ENCODE peak calls at places on chromosomes 11 and 22, in eight cellular contexts. Z is brain microvascular endothelial cell, F is body of pancreas, H is neural progenitor cell, J is fibroblast of mammary gland, D is HCT116, I is stomach, L is fibroblast of pulmonary artery. M is an unnamed sample.

GRCh38 chr22:27685515-27685914 is 116.0 kb downstream of the MN1 start:
- DNase-seq in Z (no peak), F (peak; percentile 16), H (no peak), J (no peak), D (no peak), I (peak; percentile 36), L (no peak), M (no peak)

GRCh38 chr11:62502030-62502730 is 44.4 kb downstream of the AHNAK start:
- DNase-seq in Z (no peak), F (no peak), H (no peak), J (no peak), D (no peak), I (no peak), L (no peak), M (no peak)

GRCh38 chr11:77049081-77049480 is 14.9 kb downstream of the B3GNT6 start:
- DNase-seq in Z (no peak), F (no peak), H (no peak), J (no peak), D (no peak), I (peak; percentile 46), L (no peak), M (no peak)

GRCh38 chr11:133636686-133637085 is 104.4 kb upstream of the OPCML start:
- DNase-seq in Z (no peak), F (no peak), H (no peak), J (no peak), D (no peak), I (no peak), L (no peak), M (no peak)

GRCh38 chr11:104781037-104781436 is 117.2 kb downstream of the CASP12 start:
- DNase-seq in Z (no peak), F (no peak), H (no peak), J (no peak), D (no peak), I (no peak), L (no peak), M (no peak)

GRCh38 chr11:77512092-77512491 is 38.2 kb upstream of the PAK1 start:
- DNase-seq in Z (no peak), F (no peak), H (no peak), J (no peak), D (no peak), I (no peak), L (no peak), M (no peak)

GRCh38 chr11:127003260-127003981 is 2.9 kb upstream of the KIRREL3 start:
- DNase-seq in Z (no peak), F (peak; percentile 33), H (peak; percentile 94), J (no peak), D (no peak), I (no peak), L (peak; percentile 18), M (no peak)

GRCh38 chr11:102007567-102008437 is 39.4 kb upstream of the CFAP300 start:
- DNase-seq in Z (no peak), F (peak; percentile 27), H (peak; percentile 53), J (peak; percentile 63), D (peak; percentile 57), I (peak; percentile 50), L (peak; percentile 68), M (peak; percentile 72)

GRCh38 chr11:61586792-61587430 is 6.0 kb upstream of the SYT7 start:
- DNase-seq in Z (no peak), F (no peak), H (peak; percentile 30), J (no peak), D (no peak), I (no peak), L (no peak), M (no peak)

GRCh38 chr22:43992331-43992821 is 31.7 kb upstream of the PARVB start:
- DNase-seq in Z (peak; percentile 6), F (no peak), H (no peak), J (peak; percentile 54), D (no peak), I (no peak), L (no peak), M (no peak)

GRCh38 chr11:123885570-123885969 is at the start of gene TMEM225:
- DNase-seq in Z (no peak), F (no peak), H (no peak), J (no peak), D (no peak), I (no peak), L (no peak), M (no peak)

GRCh38 chr11:69463181-69463891 is 18.1 kb upstream of the LINC01488 start:
- DNase-seq in Z (peak; percentile 65), F (no peak), H (peak; percentile 83), J (peak; percentile 79), D (no peak), I (no peak), L (peak; percentile 77), M (peak; percentile 81)

GRCh38 chr11:99240192-99241030 is 219.7 kb downstream of the CNTN5 start:
- DNase-seq in Z (no peak), F (no peak), H (no peak), J (no peak), D (no peak), I (no peak), L (no peak), M (no peak)
- TF ChIP-seq CTCF in Z (no peak), F (no peak), H (no peak), J (no peak), D (no peak), I (no peak), L (no peak), M (no peak)

DNA sequence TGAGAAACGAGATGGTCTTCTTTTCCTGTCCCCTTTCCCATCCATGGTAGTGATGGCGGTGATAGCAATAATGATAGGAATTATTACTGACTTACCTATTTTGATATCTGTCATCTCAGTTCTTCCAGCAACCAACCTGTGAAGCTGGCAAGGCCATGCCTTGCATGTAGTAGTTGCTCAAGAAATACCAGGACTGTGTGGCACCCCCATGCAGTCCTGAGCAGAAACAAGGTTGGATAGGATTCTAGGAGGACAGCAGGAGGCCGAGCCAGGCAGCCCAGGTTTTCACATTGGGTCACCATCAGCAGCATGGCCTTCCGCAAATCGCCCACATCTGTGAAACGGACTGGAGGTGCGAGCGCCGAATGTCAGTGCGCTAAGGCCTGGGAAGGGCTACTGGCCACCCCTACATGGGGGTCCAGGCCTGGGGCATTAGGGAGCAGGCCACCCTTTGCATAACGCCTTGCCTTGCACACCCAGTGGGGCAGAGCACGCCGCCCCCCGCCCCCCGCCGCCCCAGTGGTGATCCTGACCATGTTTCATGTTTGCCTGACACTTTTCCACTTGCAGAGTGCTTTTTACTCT is 2.5 kb downstream of the GRK2 start:
- DNase-seq in Z (no peak), F (peak; percentile 9), H (no peak), J (no peak), D (no peak), I (no peak), L (no peak), M (no peak)
- H3K4me3 ChIP-seq in Z (no peak overlapping the region), F (no peak overlapping the region), H (no peak overlapping the region), J (no peak overlapping the region), D (no peak overlapping the region), I (peak overlapping the region; percentile 96), L (no peak overlapping the region), M (no peak overlapping the region)

DNA sequence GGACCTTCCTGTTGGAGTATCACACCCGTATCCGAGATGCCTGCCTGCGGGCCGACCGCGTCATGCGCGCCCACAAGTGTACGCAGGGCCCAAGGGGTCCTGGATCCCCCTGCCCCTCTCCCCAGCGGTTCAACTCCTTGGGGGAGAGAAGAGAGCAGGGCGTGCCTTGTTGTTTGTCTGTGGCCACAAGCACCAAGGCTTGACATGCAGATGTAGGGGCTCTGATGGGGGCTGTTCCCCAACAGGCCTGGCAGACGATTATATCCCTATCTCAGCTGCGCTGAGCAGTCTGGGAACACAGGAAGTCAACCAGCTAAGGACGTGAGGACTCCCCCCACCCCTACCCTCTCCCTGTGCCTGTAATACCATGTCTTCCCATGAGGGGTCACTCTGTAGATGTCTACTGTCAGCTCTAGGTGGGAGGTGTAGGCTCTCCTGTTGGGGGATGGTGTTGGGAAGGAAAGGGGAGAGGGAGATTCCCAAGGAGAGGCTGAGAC is 6.8 kb downstream of the CFL1 start:
- DNase-seq in Z (no peak), F (no peak), H (peak; percentile 45), J (no peak), D (no peak), I (no peak), L (no peak), M (peak; percentile 33)
- TF ChIP-seq CTCF in Z (peak; percentile 74), F (peak; percentile 27), H (peak; percentile 51), J (peak; percentile 48), D (peak; percentile 83), I (no peak), L (peak; percentile 57), M (peak; percentile 63)

DNA sequence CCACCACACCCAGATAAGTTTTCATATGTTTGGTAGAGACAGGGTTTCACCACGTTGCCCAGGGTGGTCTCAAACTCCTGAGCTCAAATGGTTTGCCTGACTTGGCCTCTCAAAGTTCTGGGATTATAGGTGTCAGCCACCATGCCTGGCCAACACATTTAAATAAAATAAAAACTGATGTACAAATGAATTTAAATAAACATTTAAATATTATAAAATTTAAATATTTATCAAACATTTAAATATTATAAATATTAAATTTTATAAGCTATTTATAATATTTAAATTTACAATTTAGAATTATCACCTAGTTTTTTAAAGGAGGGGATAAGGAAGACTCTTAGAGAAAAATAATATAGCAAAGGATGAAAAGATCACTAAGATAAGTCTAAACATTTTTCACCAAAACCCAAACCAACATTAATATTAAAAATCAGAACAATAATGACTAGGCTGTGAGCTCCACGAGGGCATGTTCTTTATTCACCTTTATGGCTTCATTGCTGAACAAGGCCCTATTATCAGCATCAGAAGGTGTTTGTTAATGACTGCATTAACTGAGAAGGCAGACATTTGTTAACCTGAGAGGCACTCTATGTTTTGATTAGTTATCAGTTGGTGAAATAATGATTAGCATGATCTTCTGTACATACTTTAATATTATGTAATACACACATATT is 7.2 kb downstream of the IL18 start:
- DNase-seq in Z (no peak), F (no peak), H (no peak), J (no peak), D (no peak), I (no peak), L (no peak), M (no peak)
- H3K4me3 ChIP-seq in Z (no peak overlapping the region), F (no peak overlapping the region), H (no peak overlapping the region), J (no peak overlapping the region), D (peak overlapping the region; percentile 24), I (no peak overlapping the region), L (no peak overlapping the region), M (no peak overlapping the region)

M was measured in choroid plexus epithelial cell.